ENCODE peak calls at places on chromosome 20, in seven cellular contexts. Y, J, V, U, F, X and I are unnamed samples.
A peak's percentile ranks its signal among the peaks of the same experiment; 100 is the strongest.

GRCh38 chr20:45965169-45966002 is 6.6 kb downstream of the ZNF335 start:
- DNase-seq in Y (peak; percentile 8), J (no peak), V (no peak), U (no peak), F (no peak), X (no peak), I (no peak)

GRCh38 chr20:59334616-59335300 is 34.3 kb downstream of the EDN3 start:
- DNase-seq in Y (no peak), J (no peak), V (no peak), U (no peak), F (no peak), X (no peak), I (no peak)

GRCh38 chr20:10427060-10427692 is 6.8 kb downstream of the MKKS start:
- DNase-seq in Y (peak; percentile 27), J (no peak), V (peak; percentile 79), U (peak; percentile 66), F (peak; percentile 82), X (peak; percentile 74), I (peak; percentile 15)

GRCh38 chr20:42192321-42192720 is 574.1 kb upstream of the CHD6 start:
- DNase-seq in Y (no peak), J (no peak), V (no peak), U (no peak), F (no peak), X (no peak), I (no peak)

GRCh38 chr20:19223640-19224039 is 11.2 kb downstream of the SLC24A3 start:
- DNase-seq in Y (no peak), J (no peak), V (no peak), U (no peak), F (no peak), X (no peak), I (no peak)

GRCh38 chr20:4170621-4171537 is 155.5 kb upstream of the RNF24 start:
- DNase-seq in Y (no peak), J (no peak), V (peak; percentile 56), U (no peak), F (peak; percentile 71), X (no peak), I (no peak)

GRCh38 chr20:34627458-34627857 is 49.4 kb downstream of the PIGU start:
- DNase-seq in Y (no peak), J (no peak), V (no peak), U (no peak), F (no peak), X (no peak), I (no peak)

GRCh38 chr20:19777981-19778380 is 19.9 kb downstream of the RIN2 start:
- DNase-seq in Y (no peak), J (no peak), V (no peak), U (no peak), F (no peak), X (no peak), I (no peak)

GRCh38 chr20:3887870-3888614 is 1.1 kb upstream of the PANK2 start:
- DNase-seq in Y (peak; percentile 33), J (no peak), V (no peak), U (no peak), F (no peak), X (peak; percentile 19), I (no peak)

GRCh38 chr20:49989234-49990065 is 6.7 kb downstream of the SNAI1 start:
- DNase-seq in Y (peak; percentile 41), J (peak; percentile 81), V (peak; percentile 88), U (peak; percentile 63), F (peak; percentile 88), X (peak; percentile 77), I (no peak)

DNA sequence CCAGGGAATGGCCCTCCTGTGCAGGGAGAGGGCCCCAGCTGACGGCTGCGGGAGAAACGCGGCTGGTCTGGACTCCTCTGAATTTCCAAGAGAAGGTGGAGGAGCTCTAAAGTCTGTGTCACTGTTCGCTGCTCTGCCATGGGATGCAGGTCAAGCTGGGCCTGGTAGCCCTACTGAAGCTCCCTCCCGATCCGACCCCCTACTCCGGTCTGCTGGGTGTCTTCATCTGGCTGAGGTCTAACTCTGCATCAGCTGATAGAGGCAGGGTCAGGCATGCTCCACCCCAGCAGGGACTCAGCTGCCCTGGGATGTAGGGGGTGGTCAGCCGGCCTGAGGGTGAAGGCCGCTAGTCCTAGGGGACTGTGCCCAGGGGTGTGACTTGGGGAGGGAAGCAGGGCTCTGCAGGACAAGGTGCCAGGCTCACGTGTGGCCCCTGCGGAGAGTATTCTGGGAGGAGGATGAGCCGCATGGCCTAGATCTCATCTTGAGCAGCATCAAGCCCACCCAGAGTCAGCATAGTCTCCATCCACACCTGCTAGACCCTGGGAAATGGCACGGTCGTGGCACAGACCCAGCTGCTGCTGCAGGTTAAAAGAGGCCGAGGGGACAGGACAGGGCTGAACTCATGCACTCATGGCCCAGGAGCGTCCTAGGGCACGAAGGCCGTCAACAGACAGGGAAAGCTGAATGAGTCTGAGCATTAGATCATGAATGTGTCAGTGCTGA is 1.4 kb downstream of the CST3 start:
- DNase-seq in Y (no peak), J (no peak), V (no peak), U (no peak), F (no peak), X (no peak), I (no peak)
- H3K4me3 ChIP-seq in Y (no peak overlapping the region), J (peak overlapping the region; percentile 71), V (peak overlapping the region; percentile 70), U (peak overlapping the region; percentile 79), F (no peak overlapping the region), X (peak overlapping the region; percentile 84), I (peak overlapping the region; percentile 71)

DNA sequence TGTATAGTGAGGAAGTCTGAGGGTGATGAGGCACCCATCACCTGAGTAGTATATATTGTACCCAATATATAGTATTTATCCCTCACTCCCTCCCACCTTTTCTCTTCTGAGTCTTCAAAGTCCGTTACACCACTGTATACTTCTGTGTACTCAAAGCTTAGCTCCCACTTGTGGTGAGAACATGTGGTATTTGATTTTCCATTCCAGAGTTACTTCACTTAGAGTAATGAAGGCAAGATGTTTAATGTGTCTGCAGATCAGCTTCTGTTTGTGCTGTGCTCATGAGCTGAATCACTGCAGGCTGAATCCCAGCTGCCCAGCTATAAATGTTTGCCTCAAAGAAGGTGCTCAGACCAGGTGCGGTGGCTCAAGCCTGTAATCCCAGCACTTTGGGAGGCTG is 139.3 kb upstream of the FOXA2 start:
- DNase-seq in Y (no peak), J (no peak), V (peak; percentile 30), U (no peak), F (peak; percentile 27), X (no peak), I (no peak)
- TF ChIP-seq CTCF in Y (no peak), J (no peak), V (no peak), U (no peak), F (no peak), X (no peak), I (no peak)

GRCh38 chr20:1206749-1207148 is 3.5 kb downstream of the C20orf202 start:
- DNase-seq in Y (no peak), J (no peak), V (no peak), U (no peak), F (no peak), X (no peak), I (no peak)
- H3K4me3 ChIP-seq in Y (no peak overlapping the region), J (no peak overlapping the region), V (no peak overlapping the region), U (no peak overlapping the region), F (no peak overlapping the region), X (no peak overlapping the region), I (no peak overlapping the region)

GRCh38 chr20:36343641-36344040 is 37.5 kb downstream of the DLGAP4 start:
- DNase-seq in Y (no peak), J (no peak), V (no peak), U (no peak), F (no peak), X (no peak), I (no peak)
- TF ChIP-seq CTCF in Y (no peak), J (no peak), V (no peak), U (no peak), F (no peak), X (no peak), I (no peak)

GRCh38 chr20:61718361-61718760 is 347.3 kb downstream of the TAF4 start:
- DNase-seq in Y (no peak), J (no peak), V (no peak), U (no peak), F (no peak), X (no peak), I (no peak)

GRCh38 chr20:61720348-61720696 is 345.4 kb downstream of the TAF4 start:
- DNase-seq in Y (no peak), J (no peak), V (no peak), U (no peak), F (no peak), X (no peak), I (no peak)

GRCh38 chr20:61722146-61722678 is 343.5 kb downstream of the TAF4 start:
- DNase-seq in Y (no peak), J (no peak), V (no peak), U (no peak), F (no peak), X (no peak), I (no peak)

GRCh38 chr20:61723538-61724257 is 342.0 kb downstream of the TAF4 start:
- DNase-seq in Y (no peak), J (no peak), V (no peak), U (no peak), F (no peak), X (no peak), I (no peak)

DNA sequence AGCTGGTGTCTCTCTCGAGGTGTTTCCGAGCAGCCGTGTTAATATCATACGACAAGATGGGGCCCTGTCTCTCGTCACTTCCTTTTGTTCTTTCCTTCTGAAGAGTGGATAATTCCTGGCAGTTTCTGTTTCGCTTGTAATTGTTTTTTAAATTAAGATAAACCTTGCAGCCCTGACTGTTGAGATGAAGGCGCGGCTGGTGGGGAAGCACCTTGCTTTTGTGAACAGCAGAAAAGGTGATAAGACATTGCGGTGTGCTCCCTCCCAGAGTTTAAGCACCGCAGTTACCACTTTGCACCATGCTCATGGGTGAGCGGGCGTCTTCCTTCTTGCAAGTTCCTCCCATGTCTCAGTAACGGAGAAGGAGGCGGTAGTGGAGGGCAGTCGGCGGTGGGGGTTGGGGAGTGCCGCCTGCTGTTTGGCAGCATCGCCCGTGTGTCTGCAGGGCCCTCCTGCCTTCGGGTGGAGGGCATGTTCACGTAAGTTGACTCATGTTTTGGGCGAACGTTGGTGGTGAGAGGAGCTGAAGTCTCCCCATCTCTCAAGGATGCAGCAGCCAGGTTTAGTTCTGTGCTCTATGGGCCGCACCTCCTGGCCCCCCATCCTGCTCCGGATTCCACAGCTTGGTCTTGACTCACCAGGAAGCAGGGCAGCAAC is 345.9 kb downstream of the TAF4 start:
- DNase-seq in Y (no peak), J (no peak), V (no peak), U (no peak), F (no peak), X (peak; percentile 15), I (no peak)
- H3K4me3 ChIP-seq in Y (no peak overlapping the region), J (no peak overlapping the region), V (no peak overlapping the region), U (no peak overlapping the region), F (no peak overlapping the region), X (no peak overlapping the region), I (no peak overlapping the region)

GRCh38 chr20:53020834-53021233 is 48.7 kb downstream of the TSHZ2 start:
- DNase-seq in Y (no peak), J (no peak), V (peak; percentile 12), U (no peak), F (no peak), X (no peak), I (no peak)
- TF ChIP-seq CTCF in Y (no peak), J (no peak), V (peak; percentile 10), U (no peak), F (no peak), X (no peak), I (no peak)